ENCODE peak calls at places on chromosomes 3 and 15, in nine cellular contexts. One of them, this sample, is unnamed. For H3K36me3 and H3K4me1, the result is how much of the 10 kb centered on the place peaks cover.

GRCh38 chr15:29226431-29227216 is 43.0 kb downstream of the NSMCE3 start:
- DNase-seq in breast epithelium: no peak
- DNase-seq in neuronal stem cell: no peak
- DNase-seq in tibial nerve: no peak
- DNase-seq in lower lobe of right lung: no peak
- DNase-seq in thoracic aorta: no peak
- DNase-seq in psoas muscle: no peak
- DNase-seq in CD8-positive, alpha-beta memory T cell: no peak
- DNase-seq in GM23248: no peak
- DNase-seq in this sample: no peak

GRCh38 chr3:187669675-187670504 is at the start of gene SST:
- DNase-seq in breast epithelium: no peak
- DNase-seq in neuronal stem cell: peak
- DNase-seq in tibial nerve: no peak
- DNase-seq in lower lobe of right lung: peak
- DNase-seq in thoracic aorta: no peak
- DNase-seq in psoas muscle: peak
- DNase-seq in CD8-positive, alpha-beta memory T cell: no peak
- DNase-seq in GM23248: peak
- DNase-seq in this sample: peak

GRCh38 chr3:127805026-127805753 is 17.1 kb downstream of the MGLL start:
- DNase-seq in breast epithelium: no peak
- DNase-seq in neuronal stem cell: no peak
- DNase-seq in tibial nerve: no peak
- DNase-seq in lower lobe of right lung: no peak
- DNase-seq in thoracic aorta: no peak
- DNase-seq in psoas muscle: no peak
- DNase-seq in CD8-positive, alpha-beta memory T cell: no peak
- DNase-seq in GM23248: peak
- DNase-seq in this sample: no peak

GRCh38 chr15:78325092-78325843 is 14.9 kb upstream of the CRABP1 start:
- DNase-seq in breast epithelium: no peak
- DNase-seq in neuronal stem cell: no peak
- DNase-seq in tibial nerve: no peak
- DNase-seq in lower lobe of right lung: no peak
- DNase-seq in thoracic aorta: no peak
- DNase-seq in psoas muscle: no peak
- DNase-seq in CD8-positive, alpha-beta memory T cell: no peak
- DNase-seq in GM23248: no peak
- DNase-seq in this sample: peak

GRCh38 chr3:193190387-193190786 is 50.6 kb upstream of the PLAAT1 start:
- DNase-seq in breast epithelium: no peak
- DNase-seq in neuronal stem cell: peak
- DNase-seq in tibial nerve: no peak
- DNase-seq in lower lobe of right lung: no peak
- DNase-seq in thoracic aorta: no peak
- DNase-seq in psoas muscle: no peak
- DNase-seq in CD8-positive, alpha-beta memory T cell: no peak
- DNase-seq in GM23248: peak
- DNase-seq in this sample: no peak

GRCh38 chr15:28900892-28901586 is 15.3 kb downstream of the APBA2 start:
- DNase-seq in breast epithelium: peak
- DNase-seq in neuronal stem cell: no peak
- DNase-seq in tibial nerve: no peak
- DNase-seq in lower lobe of right lung: no peak
- DNase-seq in thoracic aorta: no peak
- DNase-seq in psoas muscle: no peak
- DNase-seq in CD8-positive, alpha-beta memory T cell: no peak
- DNase-seq in GM23248: no peak
- DNase-seq in this sample: no peak

GRCh38 chr3:137972401-137972800 is 37.6 kb upstream of the CLDN18 start:
- DNase-seq in breast epithelium: no peak
- DNase-seq in neuronal stem cell: no peak
- DNase-seq in tibial nerve: no peak
- DNase-seq in lower lobe of right lung: no peak
- DNase-seq in thoracic aorta: no peak
- DNase-seq in psoas muscle: no peak
- DNase-seq in CD8-positive, alpha-beta memory T cell: no peak
- DNase-seq in GM23248: no peak
- DNase-seq in this sample: no peak

GRCh38 chr3:120182613-120183524 is 88.6 kb upstream of the GSK3B start:
- DNase-seq in breast epithelium: no peak
- DNase-seq in neuronal stem cell: no peak
- DNase-seq in tibial nerve: no peak
- DNase-seq in lower lobe of right lung: no peak
- DNase-seq in thoracic aorta: no peak
- DNase-seq in psoas muscle: no peak
- DNase-seq in CD8-positive, alpha-beta memory T cell: no peak
- DNase-seq in GM23248: peak
- DNase-seq in this sample: no peak

GRCh38 chr3:55818485-55818884 is 331.4 kb upstream of the WNT5A start:
- DNase-seq in breast epithelium: no peak
- DNase-seq in neuronal stem cell: no peak
- DNase-seq in tibial nerve: no peak
- DNase-seq in lower lobe of right lung: no peak
- DNase-seq in thoracic aorta: no peak
- DNase-seq in psoas muscle: no peak
- DNase-seq in CD8-positive, alpha-beta memory T cell: no peak
- DNase-seq in GM23248: no peak
- DNase-seq in this sample: no peak

GRCh38 chr3:100813828-100814227 is 104.5 kb downstream of the TFG start:
- DNase-seq in breast epithelium: no peak
- DNase-seq in neuronal stem cell: no peak
- DNase-seq in tibial nerve: no peak
- DNase-seq in lower lobe of right lung: no peak
- DNase-seq in thoracic aorta: no peak
- DNase-seq in psoas muscle: no peak
- DNase-seq in CD8-positive, alpha-beta memory T cell: no peak
- DNase-seq in GM23248: peak
- DNase-seq in this sample: no peak

GRCh38 chr3:146650691-146651090 is 45.5 kb upstream of the PLSCR5 start:
- DNase-seq in breast epithelium: no peak
- DNase-seq in neuronal stem cell: no peak
- DNase-seq in tibial nerve: no peak
- DNase-seq in lower lobe of right lung: no peak
- DNase-seq in thoracic aorta: no peak
- DNase-seq in psoas muscle: no peak
- DNase-seq in CD8-positive, alpha-beta memory T cell: no peak
- DNase-seq in GM23248: no peak
- DNase-seq in this sample: no peak

GRCh38 chr3:150687613-150688012 is 16.1 kb downstream of the ERICH6 start:
- DNase-seq in breast epithelium: no peak
- DNase-seq in neuronal stem cell: no peak
- DNase-seq in tibial nerve: no peak
- DNase-seq in lower lobe of right lung: no peak
- DNase-seq in thoracic aorta: no peak
- DNase-seq in psoas muscle: no peak
- DNase-seq in CD8-positive, alpha-beta memory T cell: no peak
- DNase-seq in GM23248: no peak
- DNase-seq in this sample: no peak

GRCh38 chr3:133455281-133455680 is 55.4 kb downstream of the BFSP2 start:
- DNase-seq in breast epithelium: no peak
- DNase-seq in neuronal stem cell: no peak
- DNase-seq in tibial nerve: no peak
- DNase-seq in lower lobe of right lung: no peak
- DNase-seq in thoracic aorta: no peak
- DNase-seq in psoas muscle: no peak
- DNase-seq in CD8-positive, alpha-beta memory T cell: no peak
- DNase-seq in GM23248: no peak
- DNase-seq in this sample: no peak

GRCh38 chr15:60000824-60001641 is 3.1 kb upstream of the FOXB1 start:
- DNase-seq in breast epithelium: no peak
- DNase-seq in neuronal stem cell: peak
- DNase-seq in tibial nerve: no peak
- DNase-seq in lower lobe of right lung: no peak
- DNase-seq in thoracic aorta: no peak
- DNase-seq in psoas muscle: no peak
- DNase-seq in CD8-positive, alpha-beta memory T cell: no peak
- DNase-seq in GM23248: no peak
- DNase-seq in this sample: no peak

GRCh38 chr15:59999558-60000112 is 4.5 kb upstream of the FOXB1 start:
- DNase-seq in breast epithelium: no peak
- DNase-seq in neuronal stem cell: no peak
- DNase-seq in tibial nerve: no peak
- DNase-seq in lower lobe of right lung: no peak
- DNase-seq in thoracic aorta: no peak
- DNase-seq in psoas muscle: no peak
- DNase-seq in CD8-positive, alpha-beta memory T cell: no peak
- DNase-seq in GM23248: no peak
- DNase-seq in this sample: no peak

GRCh38 chr15:59999064-59999377 is 5.1 kb upstream of the FOXB1 start:
- DNase-seq in breast epithelium: no peak
- DNase-seq in neuronal stem cell: no peak
- DNase-seq in tibial nerve: no peak
- DNase-seq in lower lobe of right lung: no peak
- DNase-seq in thoracic aorta: no peak
- DNase-seq in psoas muscle: no peak
- DNase-seq in CD8-positive, alpha-beta memory T cell: no peak
- DNase-seq in GM23248: no peak
- DNase-seq in this sample: no peak

GRCh38 chr15:60001642-60002527 is 2.2 kb upstream of the FOXB1 start:
- DNase-seq in breast epithelium: no peak
- DNase-seq in neuronal stem cell: peak
- DNase-seq in tibial nerve: no peak
- DNase-seq in lower lobe of right lung: no peak
- DNase-seq in thoracic aorta: no peak
- DNase-seq in psoas muscle: no peak
- DNase-seq in CD8-positive, alpha-beta memory T cell: no peak
- DNase-seq in GM23248: no peak
- DNase-seq in this sample: no peak

DNA sequence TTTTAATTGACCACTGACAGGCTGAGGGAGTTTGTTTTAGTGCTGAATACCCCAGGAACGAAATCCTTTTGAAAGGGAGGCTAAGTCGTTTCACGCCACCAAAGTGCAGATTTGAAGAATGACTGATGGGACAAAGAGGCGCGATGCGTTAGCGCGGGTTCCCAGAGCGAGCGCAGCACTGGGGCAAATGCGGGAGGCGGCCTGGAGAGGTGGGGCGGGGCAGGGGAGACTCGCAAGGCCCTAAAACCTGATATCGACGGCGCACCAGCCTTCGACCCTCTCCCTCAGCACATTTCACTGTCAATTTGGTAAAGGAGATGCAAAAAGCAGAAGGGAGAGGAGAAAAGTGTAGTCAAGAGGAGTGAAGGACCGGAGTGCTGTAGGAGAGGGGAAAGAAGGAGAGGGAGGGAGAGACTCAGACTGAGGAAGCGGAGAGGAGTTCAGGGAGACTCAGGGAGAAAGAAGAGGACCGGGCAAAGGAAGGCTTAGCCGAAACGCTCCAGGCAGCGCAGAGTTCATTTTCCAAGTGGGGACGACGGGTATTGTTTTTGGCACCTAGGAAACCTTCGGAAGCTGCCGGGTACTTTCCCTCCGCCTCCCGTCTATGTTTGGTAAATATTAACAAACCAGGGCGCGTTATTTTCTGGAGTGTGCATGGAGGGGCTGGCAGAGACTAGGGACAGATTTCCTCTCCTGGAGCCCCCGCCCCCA is 3.8 kb upstream of the FOXB1 start:
- DNase-seq in breast epithelium: no peak
- DNase-seq in neuronal stem cell: peak
- DNase-seq in tibial nerve: no peak
- DNase-seq in lower lobe of right lung: no peak
- DNase-seq in thoracic aorta: no peak
- DNase-seq in psoas muscle: no peak
- DNase-seq in CD8-positive, alpha-beta memory T cell: no peak
- DNase-seq in GM23248: no peak
- DNase-seq in this sample: no peak
- H3K4me3 ChIP-seq in breast epithelium: no peak
- H3K4me3 ChIP-seq in neuronal stem cell: no peak
- H3K4me3 ChIP-seq in tibial nerve: no peak
- H3K4me3 ChIP-seq in lower lobe of right lung: no peak
- H3K4me3 ChIP-seq in thoracic aorta: no peak
- H3K4me3 ChIP-seq in psoas muscle: no peak
- H3K4me3 ChIP-seq in CD8-positive, alpha-beta memory T cell: no peak
- H3K4me3 ChIP-seq in GM23248: no peak
- H3K4me3 ChIP-seq in this sample: no peak

GRCh38 chr3:58150130-58150663 is 60.6 kb downstream of the DNASE1L3 start:
- DNase-seq in breast epithelium: no peak
- DNase-seq in neuronal stem cell: no peak
- DNase-seq in tibial nerve: no peak
- DNase-seq in lower lobe of right lung: no peak
- DNase-seq in thoracic aorta: no peak
- DNase-seq in psoas muscle: no peak
- DNase-seq in CD8-positive, alpha-beta memory T cell: no peak
- DNase-seq in GM23248: no peak
- DNase-seq in this sample: no peak
- H3K36me3 ChIP-seq in breast epithelium: under half
- H3K36me3 ChIP-seq in neuronal stem cell: under half
- H3K36me3 ChIP-seq in tibial nerve: half or more
- H3K36me3 ChIP-seq in lower lobe of right lung: half or more
- H3K36me3 ChIP-seq in thoracic aorta: half or more
- H3K36me3 ChIP-seq in psoas muscle: under half
- H3K36me3 ChIP-seq in CD8-positive, alpha-beta memory T cell: under half
- H3K36me3 ChIP-seq in GM23248: half or more
- H3K36me3 ChIP-seq in this sample: under half

DNA sequence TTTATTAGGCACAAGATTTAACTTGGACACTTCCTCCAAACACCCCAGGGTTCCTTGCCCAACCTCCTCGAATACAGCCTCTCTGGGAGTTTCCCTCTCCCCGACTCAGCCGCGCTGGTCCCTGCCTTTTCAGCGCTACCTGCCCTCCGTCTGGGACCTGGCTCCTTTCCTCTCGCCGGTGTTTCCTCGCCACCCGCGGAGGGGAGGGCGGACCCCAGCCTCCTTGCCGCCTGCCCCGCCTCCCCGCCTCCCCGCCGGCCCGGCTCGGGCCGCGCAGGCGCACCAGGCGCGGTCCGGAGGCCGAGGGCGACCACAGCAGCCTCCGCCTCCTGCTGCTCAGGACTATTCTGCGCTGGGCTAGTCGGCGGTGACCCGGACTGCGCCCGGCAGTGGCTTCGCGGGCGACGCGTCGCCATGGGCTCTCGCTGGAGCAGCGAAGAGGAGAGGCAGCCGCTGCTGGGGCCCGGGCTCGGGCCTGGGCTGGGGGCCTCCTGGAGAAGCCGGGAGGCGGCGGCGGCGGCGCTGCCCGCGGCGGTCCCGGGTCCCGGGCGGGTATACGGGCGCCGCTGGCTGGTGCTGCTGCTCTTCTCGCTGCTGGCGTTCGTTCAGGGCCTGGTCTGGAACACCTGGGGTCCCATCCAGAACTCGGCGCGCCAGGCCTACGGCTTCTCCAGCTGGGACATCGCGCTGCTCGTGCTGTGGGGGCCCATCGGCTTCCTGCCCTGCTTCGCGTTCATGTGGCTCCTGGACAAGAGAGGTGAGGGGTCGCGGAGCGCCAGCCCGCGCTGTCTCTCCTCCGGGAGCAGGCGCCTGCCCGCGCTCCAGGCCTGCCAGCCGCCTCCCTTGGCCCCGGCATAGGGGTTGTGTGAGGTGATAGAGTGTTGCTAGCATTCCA is at the start of gene SLC49A4:
- DNase-seq in breast epithelium: peak
- DNase-seq in neuronal stem cell: peak
- DNase-seq in tibial nerve: peak
- DNase-seq in lower lobe of right lung: peak
- DNase-seq in thoracic aorta: peak
- DNase-seq in psoas muscle: peak
- DNase-seq in CD8-positive, alpha-beta memory T cell: peak
- DNase-seq in GM23248: peak
- DNase-seq in this sample: peak
- H3K4me1 ChIP-seq in breast epithelium: under half
- H3K4me1 ChIP-seq in neuronal stem cell: under half
- H3K4me1 ChIP-seq in tibial nerve: under half
- H3K4me1 ChIP-seq in lower lobe of right lung: under half
- H3K4me1 ChIP-seq in thoracic aorta: under half
- H3K4me1 ChIP-seq in psoas muscle: under half
- H3K4me1 ChIP-seq in CD8-positive, alpha-beta memory T cell: under half
- H3K4me1 ChIP-seq in GM23248: under half
- H3K4me1 ChIP-seq in this sample: under half

GRCh38 chr3:43892061-43892460 is 201.3 kb downstream of the ABHD5 start:
- DNase-seq in breast epithelium: no peak
- DNase-seq in neuronal stem cell: no peak
- DNase-seq in tibial nerve: no peak
- DNase-seq in lower lobe of right lung: no peak
- DNase-seq in thoracic aorta: no peak
- DNase-seq in psoas muscle: no peak
- DNase-seq in CD8-positive, alpha-beta memory T cell: no peak
- DNase-seq in GM23248: no peak
- DNase-seq in this sample: no peak
- H3K4me3 ChIP-seq in breast epithelium: no peak
- H3K4me3 ChIP-seq in neuronal stem cell: no peak
- H3K4me3 ChIP-seq in tibial nerve: no peak
- H3K4me3 ChIP-seq in lower lobe of right lung: no peak
- H3K4me3 ChIP-seq in thoracic aorta: no peak
- H3K4me3 ChIP-seq in psoas muscle: no peak
- H3K4me3 ChIP-seq in CD8-positive, alpha-beta memory T cell: no peak
- H3K4me3 ChIP-seq in GM23248: no peak
- H3K4me3 ChIP-seq in this sample: no peak